ENCODE peak calls at places on chromosome 7, in six cellular contexts. A is pancreas, P is keratinocyte, Z is cardiac muscle cell, E is PC-9, X is stomach. D is an unnamed sample.

GRCh38 chr7:45980181-45980905 is 59.3 kb upstream of the IGFBP3 start:
- DNase-seq in A (no peak), Z (no peak), E (no peak), P (no peak), X (no peak), D (no peak)

GRCh38 chr7:121153995-121154394 is 165.5 kb downstream of the CPED1 start:
- DNase-seq in E (no peak), P (no peak), Z (no peak), A (no peak), X (no peak), D (no peak)

GRCh38 chr7:33824911-33825459 is 80.4 kb upstream of the BMPER start:
- DNase-seq in A (no peak), P (no peak), X (no peak), Z (no peak), E (no peak), D (no peak)

GRCh38 chr7:84256481-84256880 is 61.9 kb upstream of the SEMA3A start:
- DNase-seq in Z (no peak), X (no peak), P (no peak), A (no peak), E (no peak), D (no peak)

GRCh38 chr7:117777335-117778150 is 95.7 kb downstream of the CTTNBP2 start:
- DNase-seq in X (no peak), E (peak), Z (no peak), A (no peak), P (no peak), D (no peak)

GRCh38 chr7:97845622-97846203 is 26.5 kb downstream of the ASNS start:
- DNase-seq in Z (peak), X (no peak), P (no peak), E (no peak), A (no peak), D (no peak)

GRCh38 chr7:69864283-69864682 is 266.0 kb downstream of the AUTS2 start:
- DNase-seq in P (no peak), A (no peak), X (no peak), E (no peak), Z (no peak), D (no peak)

GRCh38 chr7:80207501-80207900 is 72.9 kb downstream of the GNAI1 start:
- DNase-seq in E (no peak), X (no peak), A (no peak), P (no peak), Z (no peak), D (no peak)

GRCh38 chr7:18151419-18151818 is 123.8 kb upstream of the PRPS1L1 start:
- DNase-seq in P (no peak), E (no peak), X (no peak), Z (no peak), A (no peak), D (no peak)

GRCh38 chr7:141268614-141269013 is 194.8 kb downstream of the TMEM178B start:
- DNase-seq in Z (no peak), X (no peak), P (no peak), A (no peak), E (no peak), D (no peak)

GRCh38 chr7:135206887-135207738 is 4.2 kb downstream of the WDR91 start:
- DNase-seq in A (no peak), E (no peak), P (no peak), X (no peak), Z (no peak), D (peak)

GRCh38 chr7:33650828-33651227 is 254.5 kb upstream of the BMPER start:
- DNase-seq in E (no peak), A (no peak), Z (no peak), X (no peak), P (no peak), D (no peak)

GRCh38 chr7:19623676-19624075 is 85.2 kb downstream of the POLR1F start:
- DNase-seq in A (no peak), E (no peak), P (no peak), Z (no peak), X (no peak), D (no peak)

GRCh38 chr7:11557627-11558026 is 274.4 kb downstream of the THSD7A start:
- DNase-seq in P (no peak), E (no peak), Z (peak), X (no peak), A (no peak), D (no peak)

GRCh38 chr7:25223206-25223605 is 5.1 kb downstream of the NPVF start:
- DNase-seq in Z (no peak), A (no peak), E (no peak), X (no peak), P (no peak), D (no peak)

GRCh38 chr7:22725585-22725984 is 1.4 kb upstream of the IL6 start:
- DNase-seq in A (no peak), X (no peak), P (no peak), E (no peak), Z (no peak), D (no peak)

GRCh38 chr7:2527505-2528464 is 8.2 kb downstream of the LFNG start:
- DNase-seq in P (no peak), A (peak), X (no peak), Z (no peak), E (peak), D (peak)

GRCh38 chr7:70756789-70757188 is 375.2 kb upstream of the GALNT17 start:
- DNase-seq in P (no peak), Z (no peak), X (no peak), A (no peak), E (no peak), D (no peak)

GRCh38 chr7:4851459-4852422 is 10.1 kb downstream of the PAPOLB start:
- DNase-seq in Z (no peak), E (no peak), X (no peak), A (no peak), P (no peak), D (no peak)

GRCh38 chr7:135508853-135509588 is 881 bp downstream of the CNOT4 start:
- DNase-seq in A (no peak), P (no peak), X (no peak), Z (peak), E (no peak), D (no peak)

GRCh38 chr7:95549818-95550529 is 46.3 kb downstream of the PDK4 start:
- DNase-seq in A (peak), X (peak), E (peak), P (no peak), Z (no peak), D (peak)

GRCh38 chr7:55192718-55193117 is 172.4 kb upstream of the LANCL2 start:
- DNase-seq in X (no peak), A (no peak), E (no peak), Z (no peak), P (no peak), D (no peak)

GRCh38 chr7:129497156-129497555 is 5.2 kb upstream of the SMKR1 start:
- DNase-seq in X (no peak), Z (no peak), E (no peak), P (no peak), A (no peak), D (no peak)

GRCh38 chr7:139936760-139937310 is 107.8 kb downstream of the TBXAS1 start:
- DNase-seq in Z (no peak), E (no peak), A (no peak), X (no peak), P (no peak), D (no peak)
- H3K27ac ChIP-seq in Z (no peak), E (no peak), A (no peak), X (no peak), P (no peak), D (no peak)

DNA sequence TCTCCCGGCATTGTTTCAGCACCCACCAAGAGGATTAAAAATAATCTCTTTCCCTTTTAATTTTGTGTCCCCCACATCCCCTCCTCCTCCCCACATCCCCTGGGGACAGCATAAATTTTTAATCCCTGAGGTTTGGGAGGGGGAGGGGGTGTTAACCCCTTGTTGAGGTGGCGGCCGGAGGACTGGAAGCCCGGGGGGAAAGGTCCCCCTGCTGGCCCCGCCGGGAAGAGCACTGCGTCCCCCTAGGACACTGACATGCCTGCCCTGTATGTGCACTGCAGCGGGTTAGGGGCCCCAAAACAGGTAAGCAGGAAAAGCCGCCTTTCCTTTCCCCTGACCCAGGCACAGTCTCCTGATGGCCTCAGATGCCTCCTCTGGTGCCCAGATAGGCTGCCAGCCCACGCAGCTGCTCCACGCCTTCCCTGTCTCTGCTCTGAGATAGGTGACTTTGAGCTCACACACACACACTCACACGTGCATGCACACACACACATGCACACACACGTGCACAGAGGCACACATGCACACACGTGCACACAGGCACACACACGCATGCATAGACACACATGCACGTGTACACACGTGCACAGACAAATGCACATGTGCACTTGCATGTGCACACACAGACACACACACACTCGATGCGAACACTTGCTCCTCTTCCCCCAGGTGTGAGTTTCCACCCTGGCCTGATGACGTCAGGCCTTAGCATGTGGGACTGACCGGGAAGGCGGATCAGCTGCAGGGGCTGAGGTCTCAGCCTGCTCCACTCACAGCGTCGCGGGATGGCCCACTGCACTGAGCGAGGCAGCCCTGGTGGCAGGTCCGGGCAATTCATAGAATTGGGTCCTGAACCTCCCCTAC is 12.3 kb downstream of the CNPY1 start:
- DNase-seq in Z (peak), X (no peak), P (no peak), A (peak), E (no peak), D (peak)
- H3K4me3 ChIP-seq in Z (peak), X (no peak), P (no peak), A (no peak), E (no peak), D (no peak)

DNA sequence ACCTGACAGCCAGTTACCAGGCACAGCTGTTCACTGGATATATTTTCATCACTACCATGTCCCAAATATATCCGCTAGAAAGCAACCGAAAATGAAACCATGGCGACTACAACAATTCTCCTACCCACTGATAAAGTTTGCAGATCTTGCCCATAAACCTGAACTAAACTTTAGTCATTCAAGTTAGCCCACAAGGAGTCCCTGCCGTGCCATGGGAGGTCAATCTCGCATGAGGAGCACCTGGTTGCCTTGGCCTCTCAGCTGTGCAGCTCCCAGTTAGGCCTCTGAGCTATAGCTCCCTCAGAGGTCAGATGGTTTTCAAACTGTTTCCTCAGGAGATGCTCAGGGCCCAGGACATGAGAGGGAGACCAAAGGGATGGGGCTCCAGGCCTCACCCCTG is 211.1 kb upstream of the RNF32 start:
- DNase-seq in X (no peak), A (no peak), Z (no peak), P (no peak), E (no peak), D (no peak)
- TF ChIP-seq CTCF in X (no peak), A (no peak), Z (no peak), P (no peak), E (no peak), D (no peak)

GRCh38 chr7:111492234-111492633 is 70.1 kb downstream of the IMMP2L start:
- DNase-seq in A (no peak), E (no peak), X (no peak), Z (no peak), P (no peak), D (no peak)
- H3K27ac ChIP-seq in A (no peak), E (no peak), X (no peak), Z (no peak), P (no peak), D (no peak)

GRCh38 chr7:35250941-35251340 is 3.0 kb downstream of the TBX20 start:
- DNase-seq in P (no peak), A (no peak), E (no peak), X (no peak), Z (peak), D (no peak)

GRCh38 chr7:35250452-35250851 is 3.4 kb downstream of the TBX20 start:
- DNase-seq in X (no peak), Z (no peak), P (no peak), A (no peak), E (no peak), D (no peak)

GRCh38 chr7:35251606-35252310 is 2.1 kb downstream of the TBX20 start:
- DNase-seq in Z (no peak), X (no peak), A (no peak), E (no peak), P (no peak), D (no peak)

GRCh38 chr7:35248576-35249536 is 5.0 kb downstream of the TBX20 start:
- DNase-seq in A (no peak), E (peak), X (no peak), Z (peak), P (no peak), D (no peak)

DNA sequence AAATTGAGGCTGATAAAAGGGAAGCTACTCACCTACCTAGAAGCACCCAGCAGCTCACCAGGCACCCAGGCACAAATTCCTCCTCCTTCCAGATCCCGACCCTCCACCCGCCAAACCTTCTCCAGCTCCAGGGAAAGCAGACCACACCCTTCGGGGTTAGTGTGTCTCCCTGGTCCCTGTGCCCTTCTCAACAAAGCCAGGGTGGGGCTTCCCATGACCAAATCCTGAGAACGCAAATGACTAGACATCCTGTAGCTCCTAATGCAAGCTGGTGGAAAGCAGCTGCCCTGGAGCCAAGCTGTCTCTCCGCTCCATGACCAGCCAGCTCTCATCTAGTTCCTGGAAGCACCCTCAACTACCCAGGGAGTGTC is 4.4 kb downstream of the TBX20 start:
- DNase-seq in E (peak), Z (peak), P (no peak), A (no peak), X (no peak), D (no peak)
- H3K4me3 ChIP-seq in E (peak), Z (peak), P (no peak), A (no peak), X (no peak), D (no peak)

GRCh38 chr7:47581821-47582747 is at the start of gene TNS3:
- DNase-seq in P (no peak), A (peak), E (peak), X (peak), Z (peak), D (peak)
- TF ChIP-seq CTCF in P (peak), A (no peak), E (no peak), X (no peak), Z (peak), D (peak)

GRCh38 chr7:107196834-107197610 is 28.2 kb downstream of the HBP1 start:
- DNase-seq in A (no peak), X (no peak), E (no peak), Z (no peak), P (no peak), D (no peak)

GRCh38 chr7:107206706-107207105 is 37.9 kb downstream of the HBP1 start:
- DNase-seq in E (no peak), X (no peak), Z (no peak), A (no peak), P (no peak), D (no peak)

GRCh38 chr7:107203607-107204006 is 34.8 kb downstream of the HBP1 start:
- DNase-seq in P (no peak), X (no peak), E (no peak), A (no peak), Z (no peak), D (no peak)

GRCh38 chr7:107206136-107206535 is 37.3 kb downstream of the HBP1 start:
- DNase-seq in P (no peak), A (no peak), Z (no peak), E (no peak), X (no peak), D (no peak)

DNA sequence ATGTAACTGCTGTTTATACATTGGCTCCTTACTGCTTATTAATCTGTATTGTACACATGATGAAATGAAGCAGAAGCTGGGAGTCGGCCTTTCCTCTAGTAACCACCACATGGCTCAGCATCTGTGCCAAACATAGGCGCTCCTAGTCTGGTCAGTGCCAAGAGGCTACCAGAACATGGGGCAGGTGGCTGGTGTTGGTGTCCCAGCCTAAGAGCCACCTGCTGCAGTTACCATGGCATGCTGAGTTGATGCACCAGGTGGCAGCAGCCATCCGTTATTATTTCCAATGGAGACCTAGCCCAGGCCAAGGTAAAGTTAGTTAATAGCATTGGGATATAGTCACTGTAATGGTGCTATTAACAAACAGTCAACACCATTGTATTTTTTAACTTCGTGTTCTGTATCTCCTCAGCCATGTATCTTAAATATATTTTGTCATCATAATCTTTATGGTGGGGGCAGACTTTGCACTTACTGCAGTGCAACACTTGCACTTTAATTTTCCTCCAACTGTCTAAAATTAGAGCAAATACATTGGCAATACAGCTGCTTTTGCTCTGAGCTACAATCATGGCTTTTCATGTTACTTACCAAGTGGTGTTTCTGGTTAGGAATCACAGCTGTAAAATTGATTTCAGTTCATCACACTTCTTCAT is 33.1 kb downstream of the HBP1 start:
- DNase-seq in Z (peak), P (no peak), E (peak), X (peak), A (peak), D (no peak)
- H3K27ac ChIP-seq in Z (no peak), P (no peak), E (no peak), X (no peak), A (no peak), D (no peak)

DNA sequence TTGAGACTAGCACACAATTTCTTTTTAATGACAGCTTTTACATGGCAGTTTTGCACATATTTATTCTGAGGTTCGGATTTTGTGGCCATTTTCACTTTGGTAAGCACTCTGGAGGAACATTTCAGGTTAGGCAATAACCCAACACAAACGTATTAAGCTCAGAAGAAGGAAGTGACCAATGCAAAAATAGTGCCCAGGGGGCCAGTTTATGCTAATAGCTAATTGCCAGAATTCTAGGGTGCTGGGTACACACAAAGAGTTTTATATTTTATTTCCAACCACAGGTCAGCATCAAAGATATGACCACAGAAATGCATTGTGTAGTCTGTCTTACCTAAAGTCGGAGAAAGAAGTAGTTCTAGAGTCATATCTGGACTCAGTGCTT is 8.4 kb upstream of the AGR2 start:
- DNase-seq in E (no peak), Z (no peak), P (no peak), X (no peak), A (no peak), D (no peak)
- H3K4me3 ChIP-seq in E (no peak), Z (no peak), P (no peak), X (no peak), A (no peak), D (no peak)

GRCh38 chr7:151120896-151121295 is 34.6 kb downstream of the AGAP3 start:
- DNase-seq in Z (no peak), P (no peak), A (peak), X (no peak), E (no peak), D (no peak)

GRCh38 chr7:151118108-151119054 is 32.1 kb downstream of the AGAP3 start:
- DNase-seq in A (peak), X (no peak), E (no peak), Z (no peak), P (no peak), D (no peak)

GRCh38 chr7:151119055-151119415 is 32.8 kb downstream of the AGAP3 start:
- DNase-seq in E (no peak), A (peak), P (no peak), Z (no peak), X (no peak), D (no peak)

GRCh38 chr7:151121380-151122170 is 35.3 kb downstream of the AGAP3 start:
- DNase-seq in P (no peak), Z (no peak), E (no peak), X (no peak), A (peak), D (no peak)

DNA sequence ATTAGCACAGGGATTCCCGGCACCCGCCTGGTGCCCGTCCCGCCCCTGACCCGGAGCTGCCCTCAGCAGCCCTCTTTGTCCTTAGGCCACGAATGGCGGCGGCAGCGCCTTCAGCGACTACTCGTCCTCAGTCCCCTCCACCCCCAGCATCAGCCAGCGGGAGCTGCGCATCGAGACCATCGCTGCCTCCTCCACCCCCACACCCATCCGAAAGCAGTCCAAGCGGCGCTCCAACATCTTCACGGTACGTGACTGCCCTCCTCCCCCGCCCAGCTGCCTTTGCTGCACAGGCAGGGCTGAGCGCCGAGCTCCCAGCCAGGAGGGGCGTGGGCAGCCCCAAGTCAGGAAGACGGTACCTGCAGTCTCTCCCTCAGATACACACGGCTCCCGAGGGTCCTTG is 33.6 kb downstream of the AGAP3 start:
- DNase-seq in X (no peak), E (no peak), Z (no peak), P (no peak), A (peak), D (no peak)
- TF ChIP-seq CTCF in X (no peak), E (no peak), Z (no peak), P (no peak), A (no peak), D (no peak)

DNA sequence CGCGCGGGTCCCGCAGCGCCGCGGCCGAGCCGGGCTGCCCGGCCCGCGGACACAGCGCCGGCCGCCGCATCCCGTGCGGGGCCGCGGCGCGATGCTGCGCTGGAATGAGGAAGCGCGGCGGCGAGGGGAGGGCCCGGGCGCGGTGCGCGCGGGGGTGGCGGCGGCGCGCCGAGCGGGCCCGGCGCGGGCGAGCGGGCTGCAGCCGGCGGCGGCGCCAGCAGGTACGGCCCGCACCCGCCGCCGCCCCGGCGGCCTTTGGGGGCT is 690 bp upstream of the IKZF1 start:
- DNase-seq in E (no peak), A (no peak), Z (no peak), X (no peak), P (no peak), D (no peak)
- H3K27ac ChIP-seq in E (no peak), A (no peak), Z (no peak), X (peak), P (no peak), D (no peak)